ENCODE peak calls at places on chromosomes 4 and X, in ten cellular contexts. X is stimulated activated CD4-positive, alpha-beta T cell treated with anti-CD3 and anti-CD28 coated beads, Interleukin-2, amount 100 ng/mL, for 48 hours; B is substantia nigra; O is GM04504; F is SW480; D is stimulated activated naive CD8-positive, alpha-beta T cell treated with anti-CD3 and anti-CD28 coated beads, Interleukin-15, Interleukin-2, amounts not matched to agents 100 U/mL and 50 U/mL, for 24 hours; R is activated CD8-positive, alpha-beta memory T cell treated with anti-CD3 and anti-CD28 coated beads for 24 hours; H is kidney; E is T-helper 22 cell; N is stomach. Q is an unnamed sample.

GRCh38 chr4:36944227-36944626 is 300.3 kb upstream of the NWD2 start:
- DNase-seq in X (no peak), B (no peak), O (no peak), F (no peak), D (no peak), R (no peak), H (no peak), E (no peak), N (no peak), Q (no peak)

GRCh38 chr4:7073526-7074390 is 5.9 kb upstream of the GRPEL1 start:
- DNase-seq in X (no peak), B (no peak), O (peak; percentile 10), F (peak; percentile 71), D (no peak), R (no peak), H (no peak), E (no peak), N (no peak), Q (no peak)

GRCh38 chrX:55161581-55161980 is 58.6 kb upstream of the PAGE5 start:
- DNase-seq in X (no peak), B (no peak), O (no peak), F (no peak), D (peak; percentile 3), R (no peak), H (no peak), E (no peak), N (no peak), Q (no peak)

GRCh38 chr4:99610605-99611172 is 36.1 kb downstream of the MTTP start:
- DNase-seq in X (no peak), B (no peak), O (no peak), F (no peak), D (no peak), R (no peak), H (no peak), E (no peak), N (no peak), Q (no peak)

GRCh38 chr4:143482753-143483362 is 30.6 kb upstream of the SMARCA5 start:
- DNase-seq in X (no peak), B (no peak), O (peak; percentile 18), F (peak; percentile 18), D (peak; percentile 5), R (no peak), H (no peak), E (no peak), N (no peak), Q (no peak)

GRCh38 chr4:34850983-34851382 is 1393.3 kb downstream of the ARAP2 start:
- DNase-seq in X (no peak), B (no peak), O (no peak), F (no peak), D (no peak), R (no peak), H (no peak), E (no peak), N (no peak), Q (no peak)

GRCh38 chr4:136637071-136637777 is 895.1 kb downstream of the PCDH18 start:
- DNase-seq in X (no peak), B (no peak), O (no peak), F (no peak), D (no peak), R (no peak), H (no peak), E (no peak), N (no peak), Q (peak; percentile 13)

GRCh38 chr4:10730590-10730989 is 46.0 kb upstream of the CLNK start:
- DNase-seq in X (no peak), B (no peak), O (no peak), F (no peak), D (no peak), R (no peak), H (no peak), E (no peak), N (no peak), Q (no peak)

GRCh38 chr4:2217726-2218125 is 24.2 kb downstream of the HAUS3 start:
- DNase-seq in X (no peak), B (no peak), O (no peak), F (peak; percentile 66), D (no peak), R (no peak), H (no peak), E (no peak), N (no peak), Q (no peak)

GRCh38 chr4:7832331-7832730 is 107.3 kb downstream of the AFAP1 start:
- DNase-seq in X (no peak), B (no peak), O (no peak), F (no peak), D (no peak), R (no peak), H (no peak), E (no peak), N (no peak), Q (no peak)

GRCh38 chrX:111868726-111869638 is 7.0 kb upstream of the TRPC5OS start:
- DNase-seq in X (no peak), B (no peak), O (no peak), F (peak; percentile 3), D (no peak), R (no peak), H (no peak), E (no peak), N (no peak), Q (no peak)

GRCh38 chrX:68443155-68443868 is 10.0 kb upstream of the OPHN1 start:
- DNase-seq in X (no peak), B (no peak), O (no peak), F (peak; percentile 52), D (no peak), R (no peak), H (no peak), E (no peak), N (no peak), Q (no peak)

GRCh38 chrX:43655151-43655676 is 885 bp upstream of the MAOA start:
- DNase-seq in X (no peak), B (peak; percentile 4), O (no peak), F (peak; percentile 37), D (peak; percentile 25), R (peak; percentile 68), H (peak; percentile 79), E (no peak), N (peak; percentile 50), Q (peak; percentile 38)

GRCh38 chr4:3656441-3657376 is 109.5 kb upstream of the ADRA2C start:
- DNase-seq in X (no peak), B (no peak), O (no peak), F (no peak), D (no peak), R (no peak), H (no peak), E (no peak), N (no peak), Q (no peak)

GRCh38 chr4:56469489-56470210 is 2.2 kb downstream of the SRP72 start:
- DNase-seq in X (no peak), B (no peak), O (no peak), F (no peak), D (no peak), R (no peak), H (no peak), E (no peak), N (no peak), Q (no peak)

GRCh38 chr4:131258361-131258760 is 1890.7 kb upstream of the PCDH10 start:
- DNase-seq in X (no peak), B (no peak), O (no peak), F (no peak), D (no peak), R (no peak), H (no peak), E (no peak), N (no peak), Q (no peak)

GRCh38 chr4:107862658-107863057 is 37.9 kb downstream of the SGMS2 start:
- DNase-seq in X (no peak), B (no peak), O (no peak), F (peak; percentile 45), D (peak; percentile 3), R (no peak), H (no peak), E (no peak), N (peak; percentile 49), Q (no peak)

GRCh38 chr4:80434238-80434637 is 98.7 kb downstream of the CFAP299 start:
- DNase-seq in X (no peak), B (no peak), O (no peak), F (no peak), D (no peak), R (no peak), H (no peak), E (no peak), N (no peak), Q (no peak)

GRCh38 chr4:70153937-70154336 is at the start of gene PRR27:
- DNase-seq in X (no peak), B (no peak), O (no peak), F (no peak), D (no peak), R (no peak), H (no peak), E (no peak), N (no peak), Q (no peak)

GRCh38 chr4:90207887-90208454 is 80.8 kb downstream of the CCSER1 start:
- DNase-seq in X (no peak), B (no peak), O (no peak), F (no peak), D (no peak), R (no peak), H (peak; percentile 47), E (no peak), N (no peak), Q (no peak)

GRCh38 chrX:18984381-18985185 is 669 bp upstream of the PHKA2 start:
- DNase-seq in X (peak; percentile 71), B (peak; percentile 43), O (peak; percentile 47), F (peak; percentile 82), D (peak; percentile 81), R (peak; percentile 93), H (peak; percentile 93), E (peak; percentile 73), N (peak; percentile 85), Q (peak; percentile 81)

GRCh38 chr4:98706200-98706813 is 47.9 kb upstream of the TSPAN5 start:
- DNase-seq in X (no peak), B (no peak), O (no peak), F (no peak), D (no peak), R (peak; percentile 77), H (no peak), E (peak; percentile 13), N (no peak), Q (no peak)

GRCh38 chr4:189088783-189089182 is 851.9 kb upstream of the FRG1 start:
- DNase-seq in X (no peak), B (no peak), O (no peak), F (no peak), D (no peak), R (no peak), H (no peak), E (no peak), N (no peak), Q (no peak)

GRCh38 chrX:47278684-47279083 is 45.9 kb downstream of the USP11 start:
- DNase-seq in X (no peak), B (no peak), O (no peak), F (no peak), D (no peak), R (no peak), H (no peak), E (no peak), N (no peak), Q (no peak)